ENCODE peak calls at places on chromosome 21, in seven cellular contexts. E, J, Q, L, U, S and O are unnamed samples.

GRCh38 chr21:44285547-44285992 is at the start of gene AIRE:
- DNase-seq in E (peak), J (no peak), Q (no peak), L (no peak), U (no peak), S (peak), O (no peak)

GRCh38 chr21:31554511-31555022 is 104.9 kb upstream of the SOD1 start:
- DNase-seq in E (no peak), J (peak), Q (no peak), L (no peak), U (peak), S (peak), O (no peak)

GRCh38 chr21:18164933-18165332 is 79.7 kb upstream of the CHODL start:
- DNase-seq in E (no peak), J (no peak), Q (no peak), L (no peak), U (no peak), S (no peak), O (no peak)

GRCh38 chr21:17462276-17462981 is 50.4 kb upstream of the CXADR start:
- DNase-seq in E (no peak), J (peak), Q (no peak), L (no peak), U (no peak), S (peak), O (no peak)

GRCh38 chr21:31538821-31539220 is 120.7 kb upstream of the SOD1 start:
- DNase-seq in E (no peak), J (no peak), Q (no peak), L (no peak), U (no peak), S (no peak), O (no peak)

GRCh38 chr21:44408226-44408625 is 47.1 kb upstream of the LRRC3 start:
- DNase-seq in E (no peak), J (no peak), Q (no peak), L (no peak), U (no peak), S (no peak), O (no peak)

GRCh38 chr21:36156815-36157670 is at the start of gene DOP1B:
- DNase-seq in E (no peak), J (no peak), Q (no peak), L (no peak), U (no peak), S (no peak), O (no peak)

GRCh38 chr21:38984982-38985422 is 179.3 kb downstream of the ETS2 start:
- DNase-seq in E (peak), J (peak), Q (peak), L (no peak), U (peak), S (no peak), O (no peak)

GRCh38 chr21:18155508-18156193 is 89.0 kb upstream of the CHODL start:
- DNase-seq in E (no peak), J (peak), Q (no peak), L (no peak), U (peak), S (peak), O (no peak)

GRCh38 chr21:29217818-29218252 is 80.9 kb upstream of the BACH1 start:
- DNase-seq in E (peak), J (peak), Q (peak), L (peak), U (peak), S (peak), O (no peak)

GRCh38 chr21:32403201-32403701 is 9.3 kb upstream of the EVA1C start:
- DNase-seq in E (peak), J (peak), Q (no peak), L (peak), U (peak), S (peak), O (no peak)

GRCh38 chr21:28538987-28539622 is 453.6 kb downstream of the LTN1 start:
- DNase-seq in E (peak), J (peak), Q (peak), L (peak), U (peak), S (peak), O (no peak)

GRCh38 chr21:15495965-15496364 is 233.8 kb upstream of the USP25 start:
- DNase-seq in E (no peak), J (peak), Q (no peak), L (no peak), U (peak), S (peak), O (no peak)

GRCh38 chr21:37427221-37427620 is 60.6 kb downstream of the DYRK1A start:
- DNase-seq in E (no peak), J (no peak), Q (no peak), L (no peak), U (no peak), S (no peak), O (no peak)

GRCh38 chr21:18954415-18954972 is 550.9 kb upstream of the TMPRSS15 start:
- DNase-seq in E (no peak), J (no peak), Q (no peak), L (no peak), U (no peak), S (no peak), O (no peak)

GRCh38 chr21:36297938-36298572 is 21.9 kb upstream of the MORC3 start:
- DNase-seq in E (peak), J (no peak), Q (no peak), L (no peak), U (no peak), S (no peak), O (no peak)

GRCh38 chr21:36126166-36126565 is 8.7 kb upstream of the CBR3 start:
- DNase-seq in E (no peak), J (no peak), Q (no peak), L (no peak), U (no peak), S (no peak), O (no peak)

GRCh38 chr21:39845581-39846130 is 21.6 kb upstream of the PCP4 start:
- DNase-seq in E (peak), J (no peak), Q (no peak), L (no peak), U (no peak), S (no peak), O (peak)

GRCh38 chr21:32463367-32463766 is 50.9 kb downstream of the EVA1C start:
- DNase-seq in E (peak), J (peak), Q (no peak), L (no peak), U (peak), S (peak), O (no peak)

GRCh38 chr21:27564684-27565280 is 597.9 kb upstream of the ADAMTS5 start:
- DNase-seq in E (peak), J (peak), Q (no peak), L (peak), U (peak), S (peak), O (no peak)

GRCh38 chr21:31503939-31504338 is 155.6 kb upstream of the SOD1 start:
- DNase-seq in E (no peak), J (no peak), Q (no peak), L (no peak), U (no peak), S (no peak), O (no peak)

GRCh38 chr21:43600642-43601397 is 58.5 kb downstream of the HSF2BP start:
- DNase-seq in E (peak), J (peak), Q (peak), L (peak), U (peak), S (peak), O (no peak)

GRCh38 chr21:37445228-37445627 is 78.7 kb downstream of the DYRK1A start:
- DNase-seq in E (peak), J (peak), Q (no peak), L (peak), U (peak), S (no peak), O (no peak)

GRCh38 chr21:37580690-37581089 is 214.1 kb downstream of the DYRK1A start:
- DNase-seq in E (no peak), J (no peak), Q (no peak), L (no peak), U (no peak), S (no peak), O (no peak)

GRCh38 chr21:16192900-16193299 is 463.1 kb downstream of the USP25 start:
- DNase-seq in E (peak), J (peak), Q (no peak), L (no peak), U (peak), S (no peak), O (peak)

GRCh38 chr21:9008636-9009035 is 1512.7 kb upstream of the TPTE start:
- DNase-seq in E (no peak), J (no peak), Q (no peak), L (no peak), U (no peak), S (no peak), O (no peak)

GRCh38 chr21:44391345-44392091 is 38.1 kb downstream of the TRPM2 start:
- DNase-seq in E (no peak), J (no peak), Q (no peak), L (no peak), U (no peak), S (no peak), O (no peak)

GRCh38 chr21:32257952-32258785 is 20.7 kb downstream of the MIS18A start:
- DNase-seq in E (peak), J (peak), Q (peak), L (peak), U (peak), S (peak), O (peak)

GRCh38 chr21:41095983-41096382 is 72.0 kb upstream of the BACE2 start:
- DNase-seq in E (no peak), J (no peak), Q (no peak), L (no peak), U (peak), S (no peak), O (no peak)

GRCh38 chr21:29172282-29172681 is 41.8 kb downstream of the MAP3K7CL start:
- DNase-seq in E (no peak), J (no peak), Q (no peak), L (no peak), U (no peak), S (no peak), O (no peak)

GRCh38 chr21:16821588-16821987 is 691.3 kb upstream of the CXADR start:
- DNase-seq in E (peak), J (no peak), Q (no peak), L (no peak), U (no peak), S (peak), O (no peak)

GRCh38 chr21:25215698-25216384 is 391.4 kb downstream of the MRPL39 start:
- DNase-seq in E (no peak), J (no peak), Q (no peak), L (no peak), U (no peak), S (no peak), O (no peak)

GRCh38 chr21:37790905-37791304 is 125.4 kb downstream of the KCNJ6 start:
- DNase-seq in E (no peak), J (no peak), Q (no peak), L (no peak), U (no peak), S (no peak), O (no peak)

GRCh38 chr21:43818685-43819084 is 29.3 kb downstream of the RRP1 start:
- DNase-seq in E (no peak), J (no peak), Q (no peak), L (no peak), U (no peak), S (no peak), O (no peak)

GRCh38 chr21:41043008-41043407 is 125.0 kb upstream of the BACE2 start:
- DNase-seq in E (no peak), J (no peak), Q (no peak), L (no peak), U (no peak), S (no peak), O (no peak)

GRCh38 chr21:29117372-29117955 is 13.0 kb upstream of the MAP3K7CL start:
- DNase-seq in E (no peak), J (no peak), Q (no peak), L (no peak), U (no peak), S (no peak), O (no peak)

GRCh38 chr21:26449161-26449560 is 123.9 kb downstream of the CYYR1 start:
- DNase-seq in E (peak), J (peak), Q (peak), L (peak), U (peak), S (peak), O (no peak)
- H3K4me3 ChIP-seq in E (peak), J (no peak), Q (no peak), L (no peak), U (no peak), S (no peak), O (no peak)

GRCh38 chr21:23574932-23575331 is 2032.3 kb downstream of the MRPL39 start:
- DNase-seq in E (no peak), J (no peak), Q (no peak), L (no peak), U (no peak), S (no peak), O (no peak)
- TF ChIP-seq CTCF in E (no peak), J (no peak), Q (no peak), L (no peak), U (no peak), S (no peak), O (no peak)

DNA sequence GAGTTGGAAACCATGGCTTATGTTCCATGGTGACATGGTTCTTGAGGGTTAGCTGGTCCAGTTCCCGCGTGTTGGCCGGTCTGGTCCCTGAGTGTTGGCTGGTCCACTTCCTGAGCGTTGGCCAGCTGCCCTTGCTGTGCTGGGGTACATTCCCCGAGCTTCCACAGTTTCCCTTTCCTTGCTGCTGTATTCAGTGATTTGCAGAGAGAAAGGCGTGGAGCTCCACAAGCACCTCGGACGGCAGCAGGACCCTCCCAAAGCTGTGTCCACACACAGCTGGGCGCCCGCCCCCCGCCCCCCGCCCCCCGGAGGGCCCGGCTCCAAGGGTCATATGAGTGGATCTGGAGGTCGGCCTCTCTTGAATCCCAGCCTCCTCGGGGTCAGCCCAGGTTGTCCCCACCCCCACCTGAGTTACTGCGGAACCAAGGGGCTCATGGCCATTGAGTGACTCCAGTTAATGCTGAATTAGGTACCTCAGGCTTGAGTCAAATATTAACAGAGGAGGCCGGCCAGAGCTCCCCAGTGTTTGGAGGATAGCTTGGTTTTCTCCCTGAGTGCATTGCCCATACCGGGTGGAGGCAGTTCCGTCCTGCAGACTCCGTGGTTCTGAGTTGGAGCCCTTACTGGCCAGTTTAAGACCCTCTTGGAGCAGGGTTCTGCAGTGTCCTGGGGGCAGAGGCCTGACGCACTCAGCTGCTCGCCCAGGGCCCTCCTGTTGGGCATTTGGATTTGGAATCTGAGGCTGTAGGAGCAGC is 18.4 kb downstream of the COL18A1 start:
- DNase-seq in E (no peak), J (no peak), Q (no peak), L (no peak), U (no peak), S (no peak), O (no peak)
- H3K4me3 ChIP-seq in E (no peak), J (no peak), Q (no peak), L (no peak), U (no peak), S (no peak), O (peak)

DNA sequence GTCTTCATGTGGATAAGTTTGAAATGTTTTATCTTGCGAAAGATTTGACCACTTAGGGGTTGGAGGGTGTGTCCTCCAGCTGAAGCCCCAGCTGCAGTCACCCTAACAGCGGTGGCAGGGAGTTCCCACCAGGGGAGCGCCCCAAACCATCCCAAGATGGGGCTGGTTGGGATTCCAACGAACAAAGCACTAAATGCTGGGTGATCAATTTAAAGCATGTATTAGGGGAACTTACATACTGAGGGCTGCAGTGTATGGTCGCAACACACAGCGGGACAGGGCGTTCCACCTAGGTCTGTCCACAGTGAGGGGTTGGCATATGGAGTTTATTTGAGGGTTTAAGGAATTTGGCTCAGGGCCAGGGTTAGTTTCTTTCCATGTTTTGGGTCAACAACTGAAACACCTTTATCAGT is 26.3 kb downstream of the SLC37A1 start:
- DNase-seq in E (no peak), J (no peak), Q (no peak), L (no peak), U (no peak), S (no peak), O (no peak)
- TF ChIP-seq CTCF in E (no peak), J (no peak), Q (no peak), L (no peak), U (peak), S (peak), O (peak)

GRCh38 chr21:33937146-33937545 is 21.5 kb upstream of the ATP5PO start:
- DNase-seq in E (no peak), J (no peak), Q (no peak), L (no peak), U (no peak), S (no peak), O (no peak)

GRCh38 chr21:33931799-33932390 is 16.3 kb upstream of the ATP5PO start:
- DNase-seq in E (peak), J (peak), Q (no peak), L (no peak), U (peak), S (no peak), O (no peak)

GRCh38 chr21:33936221-33937038 is 20.8 kb upstream of the ATP5PO start:
- DNase-seq in E (peak), J (peak), Q (no peak), L (no peak), U (no peak), S (no peak), O (no peak)

GRCh38 chr21:33937931-33938339 is 22.3 kb upstream of the ATP5PO start:
- DNase-seq in E (no peak), J (no peak), Q (no peak), L (no peak), U (peak), S (no peak), O (no peak)

DNA sequence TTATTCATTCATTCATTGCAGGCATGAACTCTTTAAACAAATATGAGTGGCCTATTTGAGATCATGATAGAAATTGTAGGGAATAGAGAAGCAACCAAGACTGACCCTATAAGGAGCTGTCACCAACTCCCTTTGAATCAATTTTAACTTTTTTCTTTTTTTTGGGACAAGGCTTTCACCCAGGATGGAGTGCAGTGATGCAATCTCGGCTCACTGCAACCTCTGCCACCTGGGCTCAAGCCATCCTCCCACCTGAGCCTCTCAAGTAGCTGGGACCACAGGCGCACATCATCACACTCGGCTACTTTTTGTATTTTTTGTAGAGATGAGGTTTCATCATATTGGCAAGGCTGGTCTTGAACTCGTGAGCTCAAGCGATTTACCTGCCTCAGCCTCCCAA is 17.1 kb upstream of the ATP5PO start:
- DNase-seq in E (no peak), J (no peak), Q (no peak), L (no peak), U (no peak), S (no peak), O (no peak)
- H3K4me3 ChIP-seq in E (no peak), J (no peak), Q (no peak), L (no peak), U (peak), S (no peak), O (no peak)